ENCODE peak calls at places on chromosomes 16 and 17, in seven cellular contexts. H is bronchial epithelial cell; I is naive B cell; Z is HuH-7.5; L is activated CD4-positive, alpha-beta T cell treated with anti-CD3 and anti-CD28 coated beads, Interleukin-2, amount 10 ng/mL, durations not matched to agents 7 days and 5 days; T is Right ventricle myocardium superior; F is AG08395. J is an unnamed sample.

GRCh38 chr16:10762336-10762995 is 18.8 kb downstream of the NUBP1 start:
- DNase-seq in H (no peak), I (no peak), Z (no peak), L (no peak), T (no peak), F (no peak), J (no peak)

GRCh38 chr17:67421869-67422273 is 44.8 kb downstream of the PITPNC1 start:
- DNase-seq in H (peak), I (no peak), Z (no peak), L (peak), T (no peak), F (peak), J (no peak)

GRCh38 chr17:78166416-78166815 is 2.0 kb upstream of the SYNGR2 start:
- DNase-seq in H (no peak), I (no peak), Z (no peak), L (no peak), T (no peak), F (no peak), J (peak)

GRCh38 chr16:22141746-22142145 is 20.6 kb upstream of the SDR42E2 start:
- DNase-seq in H (peak), I (no peak), Z (peak), L (no peak), T (no peak), F (peak), J (no peak)

GRCh38 chr16:49918257-49918656 is 62.3 kb upstream of the ZNF423 start:
- DNase-seq in H (no peak), I (no peak), Z (no peak), L (no peak), T (no peak), F (no peak), J (no peak)

GRCh38 chr17:80047176-80047575 is 10.7 kb downstream of the CCDC40 start:
- DNase-seq in H (no peak), I (no peak), Z (no peak), L (no peak), T (no peak), F (no peak), J (peak)

GRCh38 chr17:48472485-48473281 is 42.7 kb upstream of the SKAP1 start:
- DNase-seq in H (peak), I (no peak), Z (no peak), L (no peak), T (no peak), F (peak), J (no peak)

GRCh38 chr17:75345514-75346167 is 56.4 kb upstream of the SLC25A19 start:
- DNase-seq in H (no peak), I (peak), Z (no peak), L (peak), T (no peak), F (no peak), J (no peak)

GRCh38 chr17:50043290-50044148 is 12.4 kb upstream of the ITGA3 start:
- DNase-seq in H (peak), I (no peak), Z (no peak), L (no peak), T (peak), F (no peak), J (no peak)

GRCh38 chr16:75216576-75216975 is 2.2 kb upstream of the CTRB1 start:
- DNase-seq in H (no peak), I (no peak), Z (no peak), L (no peak), T (no peak), F (no peak), J (no peak)

GRCh38 chr17:29613371-29613837 is 9.3 kb downstream of the CORO6 start:
- DNase-seq in H (peak), I (peak), Z (peak), L (peak), T (peak), F (peak), J (no peak)

GRCh38 chr17:79273660-79274059 is 199.0 kb downstream of the ENGASE start:
- DNase-seq in H (no peak), I (no peak), Z (no peak), L (no peak), T (no peak), F (no peak), J (no peak)

GRCh38 chr17:35169964-35170363 is 22.3 kb downstream of the UNC45B start:
- DNase-seq in H (no peak), I (no peak), Z (no peak), L (no peak), T (no peak), F (no peak), J (no peak)

GRCh38 chr17:68792873-68793272 is 162.3 kb downstream of the ABCA8 start:
- DNase-seq in H (no peak), I (no peak), Z (no peak), L (no peak), T (no peak), F (no peak), J (no peak)

GRCh38 chr17:14308965-14309879 is 8.3 kb downstream of the HS3ST3B1 start:
- DNase-seq in H (peak), I (peak), Z (peak), L (peak), T (peak), F (peak), J (peak)

GRCh38 chr16:66028505-66029216 is 337.8 kb upstream of the CDH5 start:
- DNase-seq in H (peak), I (no peak), Z (no peak), L (no peak), T (no peak), F (peak), J (no peak)

GRCh38 chr16:12747261-12747660 is 56.4 kb downstream of the CPPED1 start:
- DNase-seq in H (no peak), I (no peak), Z (no peak), L (no peak), T (no peak), F (no peak), J (no peak)

GRCh38 chr16:53664724-53665345 is 38.8 kb downstream of the RPGRIP1L start:
- DNase-seq in H (peak), I (no peak), Z (no peak), L (no peak), T (no peak), F (peak), J (no peak)

GRCh38 chr16:83926726-83927397 is 26.2 kb upstream of the OSGIN1 start:
- DNase-seq in H (peak), I (peak), Z (peak), L (peak), T (peak), F (peak), J (peak)

GRCh38 chr17:2181206-2181983 is 122.2 kb downstream of the SMG6 start:
- DNase-seq in H (peak), I (no peak), Z (no peak), L (no peak), T (peak), F (peak), J (no peak)

GRCh38 chr16:57531635-57532220 is 4.6 kb downstream of the CCDC102A start:
- DNase-seq in H (no peak), I (no peak), Z (no peak), L (no peak), T (peak), F (no peak), J (no peak)

GRCh38 chr16:81318711-81319110 is 3.9 kb downstream of the GAN start:
- DNase-seq in H (no peak), I (no peak), Z (no peak), L (no peak), T (no peak), F (no peak), J (peak)

J was measured in NCI-H1417.